ENCODE peak calls at places on chromosomes 13 and 19, in seven cellular contexts. E, N, Q, Y, L, X and I are unnamed samples.

GRCh38 chr19:34990578-34991192 is 9.4 kb upstream of the GRAMD1A start:
- DNase-seq in X (no peak), N (no peak), Q (no peak), E (no peak), L (no peak), Y (no peak), I (no peak)

GRCh38 chr19:3769494-3769893 is 2.5 kb downstream of the RAX2 start:
- DNase-seq in Q (no peak), N (no peak), E (no peak), Y (no peak), L (no peak), X (no peak), I (no peak)

GRCh38 chr13:95411641-95412040 is 110.4 kb upstream of the ABCC4 start:
- DNase-seq in L (no peak), Y (no peak), E (no peak), X (peak), N (no peak), Q (no peak), I (no peak)

GRCh38 chr19:798415-799075 is 1.3 kb downstream of the PTBP1 start:
- DNase-seq in Y (no peak), L (no peak), N (no peak), X (no peak), Q (no peak), E (peak), I (no peak)

GRCh38 chr19:17772172-17772571 is 20.9 kb downstream of the FCHO1 start:
- DNase-seq in E (peak), Y (no peak), L (peak), Q (no peak), X (no peak), N (no peak), I (no peak)

GRCh38 chr19:7159105-7159933 is 89.8 kb downstream of the ZNF557 start:
- DNase-seq in Q (peak), Y (no peak), X (no peak), L (peak), E (peak), N (no peak), I (no peak)

GRCh38 chr19:48418317-48419064 is 25.0 kb downstream of the GRIN2D start:
- DNase-seq in X (no peak), L (peak), Q (no peak), N (no peak), Y (no peak), E (no peak), I (no peak)

GRCh38 chr19:34475026-34475974 is 6.3 kb upstream of the WTIP start:
- DNase-seq in L (peak), X (peak), N (no peak), Y (no peak), E (peak), Q (no peak), I (no peak)

GRCh38 chr19:49541914-49542313 is 14.1 kb downstream of the RCN3 start:
- DNase-seq in E (no peak), L (no peak), Q (no peak), X (no peak), N (no peak), Y (no peak), I (no peak)

GRCh38 chr13:98083507-98083906 is 59.4 kb upstream of the FARP1 start:
- DNase-seq in L (no peak), Q (no peak), X (peak), E (no peak), N (no peak), Y (no peak), I (no peak)

GRCh38 chr19:51811344-51811743 is 16.4 kb downstream of the FPR3 start:
- DNase-seq in X (no peak), Y (no peak), Q (no peak), L (no peak), E (no peak), N (peak), I (no peak)

GRCh38 chr19:13234518-13234917 is 84.3 kb downstream of the IER2 start:
- DNase-seq in N (no peak), E (no peak), X (no peak), Y (peak), Q (peak), L (peak), I (peak)

GRCh38 chr13:112092453-112092852 is 25.5 kb downstream of the SOX1 start:
- DNase-seq in N (no peak), Y (no peak), L (no peak), Q (no peak), E (no peak), X (no peak), I (no peak)

GRCh38 chr13:32545083-32545482 is 6.5 kb upstream of the N4BP2L2 start:
- DNase-seq in L (no peak), X (no peak), Y (no peak), N (no peak), Q (no peak), E (no peak), I (no peak)

GRCh38 chr19:45402469-45403070 is 2.3 kb downstream of the PPP1R13L start:
- DNase-seq in Q (no peak), Y (no peak), L (peak), E (no peak), X (no peak), N (no peak), I (no peak)

GRCh38 chr13:21130116-21130515 is 46.2 kb downstream of the SKA3 start:
- DNase-seq in E (no peak), Q (no peak), L (no peak), N (no peak), Y (no peak), X (no peak), I (no peak)

GRCh38 chr13:37134411-37135041 is 29.1 kb upstream of the CSNK1A1L start:
- DNase-seq in Q (no peak), L (no peak), X (peak), E (no peak), N (no peak), Y (no peak), I (no peak)

GRCh38 chr19:28615546-28615916 is 597.4 kb downstream of the UQCRFS1 start:
- DNase-seq in E (no peak), Q (no peak), Y (no peak), L (no peak), N (no peak), X (no peak), I (no peak)